ENCODE peak calls at places on chromosomes 5 and 9, in four cellular contexts. P is stimulated activated naive CD8-positive, alpha-beta T cell treated with anti-CD3 and anti-CD28 coated beads, Interleukin-15, amount 100 ng/mL, for 72 hours; S is stimulated activated naive B cell treated with anti-CD40 and anti-IgM and Interleukin-4, amounts not matched to agents 10 μg/mL and 1 μg/mL and 100 μg/mL, for 72 hours; H is CD8-positive, alpha-beta T cell. T is an unnamed sample.

GRCh38 chr9:8858250-8859161 is 1058.9 kb upstream of the DMAC1 start:
- ATAC-seq in H (no peak), S (peak), P (peak), T (no peak)

GRCh38 chr5:99138911-99139310 is 210.1 kb upstream of the CHD1 start:
- ATAC-seq in S (no peak), H (no peak), P (no peak), T (no peak)

GRCh38 chr5:173963867-173964429 is 25.0 kb upstream of the C5orf47 start:
- ATAC-seq in H (peak), P (no peak), S (no peak), T (no peak)

GRCh38 chr5:142065273-142065672 is 43.3 kb upstream of the NDFIP1 start:
- ATAC-seq in S (no peak), H (no peak), P (no peak), T (no peak)

GRCh38 chr9:110241491-110242321 is 14.6 kb downstream of the TXN start:
- ATAC-seq in H (no peak), S (peak), P (peak), T (peak)

GRCh38 chr9:122087406-122088200 is 5.5 kb downstream of the TTLL11 start:
- ATAC-seq in H (no peak), P (no peak), S (no peak), T (no peak)

GRCh38 chr5:141186897-141187512 is at the start of gene PCDHB9:
- ATAC-seq in H (no peak), P (no peak), S (no peak), T (no peak)

GRCh38 chr9:127036437-127036836 is 86.0 kb downstream of the ANGPTL2 start:
- ATAC-seq in H (no peak), P (no peak), S (no peak), T (no peak)

GRCh38 chr9:32525506-32525905 is 490 bp downstream of the RIGI start:
- ATAC-seq in S (peak), P (peak), H (peak), T (no peak)

GRCh38 chr9:97831843-97832636 is 21.0 kb upstream of the FOXE1 start:
- ATAC-seq in H (no peak), S (peak), P (no peak), T (no peak)

GRCh38 chr5:173717959-173718358 is 101.5 kb upstream of the BOD1 start:
- ATAC-seq in H (no peak), P (no peak), S (no peak), T (no peak)

GRCh38 chr5:980001-980588 is 28.5 kb upstream of the NKD2 start:
- ATAC-seq in S (no peak), P (no peak), H (no peak), T (no peak)

GRCh38 chr5:79378510-79379186 is 135.3 kb downstream of the HOMER1 start:
- ATAC-seq in P (no peak), S (no peak), H (no peak), T (no peak)

GRCh38 chr5:14225173-14225834 is 82.2 kb downstream of the TRIO start:
- ATAC-seq in S (peak), H (no peak), P (no peak), T (no peak)

GRCh38 chr9:114180701-114181582 is 25.6 kb downstream of the COL27A1 start:
- ATAC-seq in P (no peak), S (no peak), H (no peak), T (no peak)

GRCh38 chr9:31677415-31677814 is 707.0 kb upstream of the ACO1 start:
- ATAC-seq in P (no peak), H (no peak), S (no peak), T (peak)

GRCh38 chr5:14237313-14238086 is 94.4 kb downstream of the TRIO start:
- ATAC-seq in S (no peak), H (no peak), P (no peak), T (no peak)

GRCh38 chr5:4862500-4862899 is 277.6 kb upstream of the ADAMTS16 start:
- ATAC-seq in H (no peak), P (no peak), S (peak), T (no peak)

GRCh38 chr5:37197340-37198050 is 51.7 kb downstream of the CPLANE1 start:
- ATAC-seq in P (peak), S (peak), H (peak), T (peak)

GRCh38 chr9:126150411-126151030 is 176.1 kb upstream of the MVB12B start:
- ATAC-seq in P (no peak), S (no peak), H (no peak), T (no peak)

GRCh38 chr9:108047264-108047663 is 557.7 kb upstream of the KLF4 start:
- ATAC-seq in P (no peak), S (no peak), H (no peak), T (no peak)

GRCh38 chr5:76710991-76711390 is 4.9 kb upstream of the F2R start:
- ATAC-seq in S (no peak), H (no peak), P (peak), T (no peak)

GRCh38 chr9:83196946-83197345 is 134.0 kb upstream of the RASEF start:
- ATAC-seq in P (no peak), S (no peak), H (no peak), T (no peak)

GRCh38 chr5:110323832-110324231 is 402.6 kb downstream of the TMEM232 start:
- ATAC-seq in P (no peak), S (no peak), H (no peak), T (no peak)

GRCh38 chr5:2742921-2743679 is 8.4 kb downstream of the IRX2 start:
- ATAC-seq in P (no peak), H (no peak), S (no peak), T (no peak)

GRCh38 chr5:172141949-172142319 is 46.1 kb downstream of the STK10 start:
- ATAC-seq in H (no peak), P (no peak), S (no peak), T (no peak)

GRCh38 chr5:14545890-14546289 is 35.7 kb upstream of the OTULINL start:
- ATAC-seq in H (no peak), P (no peak), S (no peak), T (no peak)

T was measured in activated CD4-positive, CD25-positive, alpha-beta regulatory T cell treated with anti-CD3 and anti-CD28 coated beads, Interleukin-2, amount 50 U/mL, for 24 hours.